ENCODE peak calls at places on chromosomes 16 and 17, in ten cellular contexts. One of them, this sample, is unnamed.

GRCh38 chr16:47047804-47048203 is 74.3 kb upstream of the DNAJA2 start:
- DNase-seq in cardiac muscle cell: no peak
- DNase-seq in kidney: no peak
- DNase-seq in psoas muscle: no peak
- DNase-seq in fibroblast of mammary gland: no peak
- DNase-seq in GM12865: no peak
- DNase-seq in lower leg skin: no peak
- DNase-seq in sigmoid colon: no peak
- DNase-seq in AG10803: no peak
- DNase-seq in A549: no peak
- DNase-seq in this sample: no peak

GRCh38 chr17:3877220-3877619 is 15.6 kb downstream of the CAMKK1 start:
- DNase-seq in A549: no peak
- DNase-seq in cardiac muscle cell: no peak
- DNase-seq in lower leg skin: no peak
- DNase-seq in AG10803: no peak
- DNase-seq in sigmoid colon: no peak
- DNase-seq in kidney: no peak
- DNase-seq in GM12865: no peak
- DNase-seq in fibroblast of mammary gland: no peak
- DNase-seq in psoas muscle: no peak
- DNase-seq in this sample: no peak

GRCh38 chr16:80936410-80936809 is 70.3 kb downstream of the CMC2 start:
- DNase-seq in fibroblast of mammary gland: peak
- DNase-seq in A549: no peak
- DNase-seq in kidney: no peak
- DNase-seq in cardiac muscle cell: no peak
- DNase-seq in psoas muscle: no peak
- DNase-seq in sigmoid colon: no peak
- DNase-seq in AG10803: peak
- DNase-seq in GM12865: no peak
- DNase-seq in lower leg skin: no peak
- DNase-seq in this sample: peak

GRCh38 chr16:79267146-79267545 is 333.4 kb downstream of the MAF start:
- DNase-seq in A549: no peak
- DNase-seq in kidney: no peak
- DNase-seq in cardiac muscle cell: no peak
- DNase-seq in sigmoid colon: no peak
- DNase-seq in AG10803: no peak
- DNase-seq in fibroblast of mammary gland: no peak
- DNase-seq in psoas muscle: no peak
- DNase-seq in GM12865: no peak
- DNase-seq in lower leg skin: peak
- DNase-seq in this sample: no peak

GRCh38 chr16:85562102-85562786 is 50.9 kb upstream of the GSE1 start:
- DNase-seq in psoas muscle: no peak
- DNase-seq in cardiac muscle cell: no peak
- DNase-seq in sigmoid colon: no peak
- DNase-seq in AG10803: no peak
- DNase-seq in A549: no peak
- DNase-seq in kidney: peak
- DNase-seq in fibroblast of mammary gland: no peak
- DNase-seq in GM12865: no peak
- DNase-seq in lower leg skin: no peak
- DNase-seq in this sample: no peak

GRCh38 chr16:11848842-11849241 is 2.5 kb downstream of the RSL1D1 start:
- DNase-seq in cardiac muscle cell: no peak
- DNase-seq in GM12865: no peak
- DNase-seq in A549: no peak
- DNase-seq in lower leg skin: no peak
- DNase-seq in psoas muscle: no peak
- DNase-seq in AG10803: peak
- DNase-seq in sigmoid colon: no peak
- DNase-seq in fibroblast of mammary gland: peak
- DNase-seq in kidney: no peak
- DNase-seq in this sample: peak

GRCh38 chr16:48956620-48957019 is 325.0 kb downstream of the CBLN1 start:
- DNase-seq in fibroblast of mammary gland: no peak
- DNase-seq in AG10803: no peak
- DNase-seq in sigmoid colon: no peak
- DNase-seq in kidney: no peak
- DNase-seq in cardiac muscle cell: no peak
- DNase-seq in psoas muscle: no peak
- DNase-seq in lower leg skin: no peak
- DNase-seq in GM12865: no peak
- DNase-seq in A549: no peak
- DNase-seq in this sample: no peak

GRCh38 chr16:76639685-76640289 is 362.6 kb downstream of the CNTNAP4 start:
- DNase-seq in fibroblast of mammary gland: peak
- DNase-seq in lower leg skin: no peak
- DNase-seq in cardiac muscle cell: peak
- DNase-seq in GM12865: peak
- DNase-seq in sigmoid colon: no peak
- DNase-seq in kidney: no peak
- DNase-seq in psoas muscle: no peak
- DNase-seq in A549: peak
- DNase-seq in AG10803: no peak
- DNase-seq in this sample: peak

GRCh38 chr16:35747658-35748455 is 2288.4 kb downstream of the TP53TG3F start:
- DNase-seq in lower leg skin: peak
- DNase-seq in A549: no peak
- DNase-seq in cardiac muscle cell: no peak
- DNase-seq in psoas muscle: no peak
- DNase-seq in kidney: no peak
- DNase-seq in fibroblast of mammary gland: no peak
- DNase-seq in sigmoid colon: no peak
- DNase-seq in AG10803: no peak
- DNase-seq in GM12865: no peak
- DNase-seq in this sample: no peak

DNA sequence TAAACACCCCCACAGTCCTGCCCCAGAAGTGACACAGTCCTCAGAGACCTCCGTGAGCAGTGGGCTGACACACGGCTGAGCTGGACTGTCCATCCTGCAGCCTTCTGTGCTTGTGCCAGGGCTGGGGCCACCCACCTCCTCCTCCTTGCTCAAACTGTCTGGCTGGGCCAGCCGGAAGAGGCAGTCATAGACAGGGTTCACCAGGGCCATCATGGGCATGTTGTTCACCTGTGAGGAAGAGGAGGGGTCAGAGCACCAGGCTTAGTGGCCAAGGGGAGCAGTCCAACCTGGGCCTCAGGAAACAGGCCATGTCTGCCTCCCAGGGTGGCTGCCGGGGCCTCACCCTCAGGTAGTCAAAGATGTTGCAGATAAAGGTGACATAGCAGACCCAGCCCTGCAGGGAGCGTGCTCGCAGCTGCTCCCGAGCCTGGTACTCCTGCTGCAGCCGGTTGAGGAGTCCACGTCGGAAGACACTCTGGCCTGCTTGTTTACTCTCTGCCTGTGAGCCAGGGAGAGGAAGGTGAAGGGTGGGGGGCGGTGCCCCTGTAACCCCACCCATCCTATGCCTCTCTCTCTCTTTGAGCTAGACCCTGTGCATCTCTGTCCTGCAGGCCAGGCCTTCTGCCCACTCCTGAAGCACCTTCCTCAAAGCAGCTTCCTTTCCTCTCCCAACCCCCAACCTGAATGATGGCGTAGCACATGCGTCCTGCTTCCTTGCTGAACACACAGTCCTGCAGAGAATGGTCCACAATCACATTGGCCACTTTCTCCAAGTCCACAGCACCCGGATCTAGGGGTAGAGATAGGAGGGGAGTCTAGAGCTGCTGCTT is 3.4 kb downstream of the MIF4GD start:
- DNase-seq in psoas muscle: no peak
- DNase-seq in kidney: no peak
- DNase-seq in sigmoid colon: no peak
- DNase-seq in fibroblast of mammary gland: no peak
- DNase-seq in AG10803: no peak
- DNase-seq in GM12865: peak
- DNase-seq in lower leg skin: no peak
- DNase-seq in cardiac muscle cell: peak
- DNase-seq in A549: no peak
- DNase-seq in this sample: no peak
- TF ChIP-seq CTCF in psoas muscle: no peak
- TF ChIP-seq CTCF in kidney: no peak
- TF ChIP-seq CTCF in sigmoid colon: no peak
- TF ChIP-seq CTCF in fibroblast of mammary gland: no peak
- TF ChIP-seq CTCF in AG10803: no peak
- TF ChIP-seq CTCF in GM12865: peak
- TF ChIP-seq CTCF in lower leg skin: no peak
- TF ChIP-seq CTCF in cardiac muscle cell: no peak
- TF ChIP-seq CTCF in A549: peak
- TF ChIP-seq CTCF in this sample: no peak

DNA sequence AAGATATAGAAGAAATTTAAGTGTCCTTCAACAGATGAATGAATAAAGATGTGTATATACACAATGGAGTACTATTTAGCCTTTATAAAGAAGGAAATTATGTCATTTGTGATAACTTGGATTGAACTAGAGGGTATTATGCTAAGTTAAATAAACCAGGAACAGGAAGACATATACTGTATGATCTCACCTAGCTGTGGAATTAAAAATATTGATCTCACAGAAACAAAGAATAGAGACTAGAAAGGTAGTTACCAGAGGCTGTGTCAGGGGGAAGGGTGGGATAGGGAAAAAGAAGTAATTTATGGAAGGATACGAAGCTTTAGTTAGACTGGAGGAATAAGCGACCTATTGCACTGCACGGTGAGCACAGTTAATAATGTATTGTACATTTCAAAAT is 5.4 kb upstream of the ZNF267 start:
- DNase-seq in GM12865: no peak
- DNase-seq in fibroblast of mammary gland: no peak
- DNase-seq in sigmoid colon: no peak
- DNase-seq in psoas muscle: no peak
- DNase-seq in AG10803: no peak
- DNase-seq in cardiac muscle cell: no peak
- DNase-seq in A549: no peak
- DNase-seq in kidney: no peak
- DNase-seq in lower leg skin: no peak
- DNase-seq in this sample: no peak
- H3K4me3 ChIP-seq in GM12865: no peak
- H3K4me3 ChIP-seq in fibroblast of mammary gland: no peak
- H3K4me3 ChIP-seq in sigmoid colon: no peak
- H3K4me3 ChIP-seq in psoas muscle: no peak
- H3K4me3 ChIP-seq in AG10803: no peak
- H3K4me3 ChIP-seq in cardiac muscle cell: no peak
- H3K4me3 ChIP-seq in A549: no peak
- H3K4me3 ChIP-seq in kidney: no peak
- H3K4me3 ChIP-seq in lower leg skin: no peak
- H3K4me3 ChIP-seq in this sample: no peak

DNA sequence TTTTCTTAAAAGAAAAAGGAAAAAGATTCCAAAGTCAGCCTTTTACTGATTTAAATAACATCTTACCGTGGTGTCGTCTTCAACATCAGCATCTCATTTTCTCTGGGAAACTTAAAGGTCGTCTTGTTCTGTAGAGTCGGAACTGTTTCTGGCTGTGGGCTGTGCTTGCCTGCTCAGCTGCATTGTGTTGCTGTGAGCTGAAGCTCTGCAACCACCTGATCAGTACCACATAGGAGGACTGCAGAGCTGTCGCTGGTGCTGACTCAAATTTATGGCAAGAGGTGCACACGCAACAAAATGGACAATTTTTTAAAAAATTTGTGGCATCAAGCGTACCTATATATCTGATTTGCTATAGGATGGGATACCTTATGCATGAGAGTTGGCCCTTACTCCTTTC is at the start of gene OMG:
- DNase-seq in sigmoid colon: no peak
- DNase-seq in lower leg skin: no peak
- DNase-seq in fibroblast of mammary gland: no peak
- DNase-seq in psoas muscle: no peak
- DNase-seq in kidney: no peak
- DNase-seq in AG10803: no peak
- DNase-seq in cardiac muscle cell: peak
- DNase-seq in GM12865: no peak
- DNase-seq in A549: no peak
- DNase-seq in this sample: no peak
- TF ChIP-seq CTCF in sigmoid colon: no peak
- TF ChIP-seq CTCF in lower leg skin: no peak
- TF ChIP-seq CTCF in fibroblast of mammary gland: no peak
- TF ChIP-seq CTCF in psoas muscle: no peak
- TF ChIP-seq CTCF in kidney: no peak
- TF ChIP-seq CTCF in AG10803: no peak
- TF ChIP-seq CTCF in cardiac muscle cell: no peak
- TF ChIP-seq CTCF in GM12865: no peak
- TF ChIP-seq CTCF in A549: no peak
- TF ChIP-seq CTCF in this sample: no peak

GRCh38 chr17:34961093-34961911 is at the start of the genes CCT6B and ZNF830:
- DNase-seq in fibroblast of mammary gland: peak
- DNase-seq in GM12865: peak
- DNase-seq in lower leg skin: peak
- DNase-seq in psoas muscle: peak
- DNase-seq in AG10803: peak
- DNase-seq in A549: peak
- DNase-seq in kidney: peak
- DNase-seq in sigmoid colon: peak
- DNase-seq in cardiac muscle cell: peak
- DNase-seq in this sample: peak

DNA sequence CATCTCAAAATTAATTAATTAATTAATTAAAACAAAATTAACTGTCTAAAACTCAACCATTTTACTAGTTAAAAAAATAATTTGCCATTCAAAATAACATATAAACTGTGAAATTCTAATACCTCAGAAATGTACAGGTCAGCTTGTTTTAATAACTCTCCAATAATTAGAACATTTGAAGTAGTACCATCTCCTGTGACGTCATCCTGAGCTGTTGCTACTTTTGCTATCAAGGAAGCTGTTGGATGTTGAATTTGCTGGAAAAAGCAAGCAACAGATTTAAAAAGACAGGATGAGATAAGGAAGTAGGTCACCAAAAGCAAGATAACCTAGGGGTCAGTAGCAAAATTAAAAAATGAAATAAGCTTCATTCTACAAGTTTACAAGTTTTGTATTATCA is 2.8 kb downstream of the CCT6B start:
- DNase-seq in fibroblast of mammary gland: no peak
- DNase-seq in GM12865: no peak
- DNase-seq in lower leg skin: no peak
- DNase-seq in cardiac muscle cell: no peak
- DNase-seq in A549: no peak
- DNase-seq in psoas muscle: no peak
- DNase-seq in sigmoid colon: no peak
- DNase-seq in kidney: no peak
- DNase-seq in AG10803: no peak
- DNase-seq in this sample: no peak
- H3K4me3 ChIP-seq in fibroblast of mammary gland: no peak
- H3K4me3 ChIP-seq in GM12865: no peak
- H3K4me3 ChIP-seq in lower leg skin: no peak
- H3K4me3 ChIP-seq in cardiac muscle cell: no peak
- H3K4me3 ChIP-seq in A549: no peak
- H3K4me3 ChIP-seq in psoas muscle: no peak
- H3K4me3 ChIP-seq in sigmoid colon: no peak
- H3K4me3 ChIP-seq in kidney: no peak
- H3K4me3 ChIP-seq in AG10803: no peak
- H3K4me3 ChIP-seq in this sample: no peak